ENCODE peak calls at places on chromosomes 4 and X, in six cellular contexts. U is GM23248, S is prostate gland, E is left ventricle myocardium inferior, Z is pancreas, R is body of pancreas. O is an unnamed sample. For H3K4me1, the result is how much of the 10 kb centered on the place peaks cover.

GRCh38 chr4:76699911-76700310 is 198.0 kb downstream of the SOWAHB start:
- DNase-seq in R (no peak), U (no peak), S (no peak), E (no peak), Z (no peak), O (no peak)

GRCh38 chrX:9465380-9466114 is 689 bp downstream of the TBL1X start:
- DNase-seq in S (no peak), R (peak), Z (peak), U (peak), E (peak), O (peak)

GRCh38 chr4:157701695-157701994 is 471.2 kb downstream of the GASK1B start:
- DNase-seq in U (no peak), E (no peak), R (no peak), S (no peak), Z (no peak), O (no peak)

GRCh38 chrX:131288738-131289511 is at the start of gene IGSF1:
- DNase-seq in E (peak), R (peak), U (peak), S (peak), Z (peak), O (no peak)

GRCh38 chr4:146742416-146742815 is 103.7 kb downstream of the POU4F2 start:
- DNase-seq in S (no peak), Z (no peak), U (no peak), E (no peak), R (no peak), O (no peak)

GRCh38 chr4:108690738-108691137 is 40.3 kb downstream of the OSTC start:
- DNase-seq in E (no peak), S (no peak), Z (no peak), R (no peak), U (peak), O (no peak)

GRCh38 chr4:140213736-140214135 is 59.8 kb upstream of the MAML3 start:
- DNase-seq in S (no peak), Z (no peak), R (no peak), E (no peak), U (peak), O (no peak)

GRCh38 chrX:45722471-45722870 is 521.8 kb upstream of the DIPK2B start:
- DNase-seq in R (no peak), E (no peak), Z (no peak), U (no peak), S (no peak), O (no peak)

GRCh38 chr4:149345424-149345823 is 470.2 kb downstream of the IQCM start:
- DNase-seq in U (peak), R (no peak), S (no peak), E (no peak), Z (no peak), O (no peak)

GRCh38 chrX:123422875-123423274 is 238.8 kb downstream of the GRIA3 start:
- DNase-seq in R (peak), U (peak), S (no peak), Z (no peak), E (no peak), O (no peak)

GRCh38 chr4:8847764-8848163 is 23.9 kb downstream of the HMX1 start:
- DNase-seq in E (no peak), U (no peak), Z (peak), S (no peak), R (peak), O (peak)

GRCh38 chr4:55682295-55682694 is 46.2 kb upstream of the NMU start:
- DNase-seq in S (no peak), R (no peak), U (no peak), E (no peak), Z (no peak), O (no peak)

GRCh38 chrX:115616943-115617563 is 56.1 kb downstream of the PLS3 start:
- DNase-seq in R (no peak), E (no peak), Z (no peak), U (peak), S (no peak), O (no peak)

GRCh38 chr4:15149842-15150592 is 147.7 kb downstream of the CPEB2 start:
- DNase-seq in Z (peak), R (peak), E (peak), S (peak), U (peak), O (peak)

GRCh38 chr4:174919886-174920423 is 1.8 kb downstream of the ADAM29 start:
- DNase-seq in Z (no peak), S (no peak), E (no peak), U (no peak), R (no peak), O (no peak)

GRCh38 chr4:20299515-20299914 is 47.8 kb downstream of the SLIT2 start:
- DNase-seq in Z (no peak), R (peak), E (no peak), S (no peak), U (peak), O (no peak)

GRCh38 chr4:52755409-52755808 is 4.2 kb upstream of the ERVMER34-1 start:
- DNase-seq in R (no peak), S (no peak), U (no peak), E (no peak), Z (no peak), O (no peak)

GRCh38 chr4:83171640-83172039 is 57.1 kb upstream of the PLAC8 start:
- DNase-seq in U (no peak), R (no peak), S (no peak), E (no peak), Z (no peak), O (no peak)

GRCh38 chrX:102599084-102599949 is at the start of gene ARMCX5:
- DNase-seq in E (peak), U (peak), R (peak), Z (peak), S (peak), O (peak)

GRCh38 chr4:108375434-108375833 is 206.7 kb upstream of the LEF1 start:
- DNase-seq in E (no peak), S (no peak), R (no peak), U (no peak), Z (no peak), O (no peak)

GRCh38 chr4:68734095-68734494 is 63.6 kb upstream of the UGT2B15 start:
- DNase-seq in Z (no peak), E (no peak), R (no peak), U (no peak), S (no peak), O (no peak)

GRCh38 chr4:70855464-70855863 is 15.8 kb upstream of the GRSF1 start:
- DNase-seq in S (no peak), Z (no peak), E (no peak), R (no peak), U (no peak), O (no peak)

GRCh38 chrX:48474127-48474526 is 1.9 kb upstream of the FTSJ1 start:
- DNase-seq in E (no peak), U (peak), Z (no peak), S (no peak), R (no peak), O (no peak)

GRCh38 chr4:120049732-120050494 is 16.7 kb downstream of the MAD2L1 start:
- DNase-seq in U (peak), E (peak), S (peak), Z (peak), R (peak), O (no peak)

GRCh38 chrX:67749536-67749935 is 205.7 kb downstream of the AR start:
- DNase-seq in Z (no peak), S (no peak), R (no peak), E (no peak), U (no peak), O (no peak)

GRCh38 chr4:76251448-76252270 is at the start of gene FAM47E:
- DNase-seq in R (peak), Z (peak), E (peak), S (peak), U (peak), O (peak)

GRCh38 chr4:176841730-176842129 is 49.0 kb upstream of the VEGFC start:
- DNase-seq in U (peak), Z (no peak), S (no peak), E (no peak), R (no peak), O (no peak)

DNA sequence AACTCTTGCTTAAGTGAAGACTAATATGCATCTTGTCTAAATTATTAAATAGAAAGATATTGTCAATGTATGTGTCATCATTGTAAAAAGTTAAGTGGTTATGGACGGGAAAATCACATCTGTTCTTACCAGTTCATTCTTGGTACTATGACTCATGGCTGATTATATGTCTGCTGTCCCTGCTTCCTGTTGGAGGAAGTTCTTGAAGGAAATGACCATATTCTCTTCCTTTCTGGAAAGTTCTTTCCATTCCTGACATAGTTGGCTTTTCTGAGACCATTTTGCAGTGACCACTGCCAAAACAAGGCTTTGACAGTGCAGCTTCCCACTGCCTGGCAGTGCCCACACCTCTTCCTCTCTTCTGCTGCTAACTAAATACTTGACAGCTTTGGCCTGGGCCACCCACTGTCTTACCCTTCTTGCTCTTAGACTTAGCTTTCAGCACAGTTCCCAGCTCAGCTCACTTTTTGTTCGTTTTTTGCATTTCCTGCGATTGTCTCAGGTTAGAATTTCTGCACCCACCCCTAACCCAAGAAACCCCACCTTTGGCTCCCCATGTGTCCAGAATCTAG is 13.2 kb upstream of the CLDN24 start:
- DNase-seq in E (no peak), S (no peak), R (no peak), U (peak), Z (no peak), O (peak)
- H3K27ac ChIP-seq in E (no peak), S (no peak), R (no peak), U (peak), Z (no peak), O (no peak)

GRCh38 chr4:38071801-38072567 is 111.8 kb downstream of the PTTG2 start:
- DNase-seq in R (no peak), U (no peak), S (no peak), E (no peak), Z (no peak), O (peak)
- H3K4me3 ChIP-seq in R (no peak), U (no peak), S (no peak), E (no peak), Z (no peak), O (no peak)

GRCh38 chr4:168839758-168840385 is 170.2 kb downstream of the CBR4 start:
- DNase-seq in S (no peak), U (no peak), E (no peak), Z (no peak), R (no peak), O (no peak)
- H3K4me1 ChIP-seq in S (under half), U (under half), E (half or more), Z (under half), R (under half), O (under half)

DNA sequence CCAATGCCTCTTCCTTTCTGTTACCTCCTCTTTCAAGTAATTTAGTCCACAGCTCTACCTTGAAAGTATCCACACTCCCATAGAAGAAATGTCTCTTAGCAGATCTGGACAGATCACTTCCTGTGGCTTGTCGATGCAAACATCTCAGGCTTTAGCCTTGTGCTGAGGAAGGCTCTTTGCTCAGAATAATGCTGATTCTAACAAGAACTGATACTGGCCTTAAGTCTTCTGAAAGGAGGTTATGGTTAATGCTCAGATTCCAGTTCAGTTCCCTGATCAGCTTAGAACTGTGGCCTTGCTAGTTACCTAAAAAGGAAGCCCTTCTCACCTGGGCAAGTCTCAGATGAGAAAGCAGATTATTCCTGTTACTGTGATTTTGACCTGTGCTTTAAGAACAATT is 230.1 kb upstream of the FAT4 start:
- DNase-seq in E (no peak), Z (no peak), U (no peak), S (no peak), R (no peak), O (no peak)
- H3K27ac ChIP-seq in E (no peak), Z (no peak), U (no peak), S (no peak), R (no peak), O (no peak)

DNA sequence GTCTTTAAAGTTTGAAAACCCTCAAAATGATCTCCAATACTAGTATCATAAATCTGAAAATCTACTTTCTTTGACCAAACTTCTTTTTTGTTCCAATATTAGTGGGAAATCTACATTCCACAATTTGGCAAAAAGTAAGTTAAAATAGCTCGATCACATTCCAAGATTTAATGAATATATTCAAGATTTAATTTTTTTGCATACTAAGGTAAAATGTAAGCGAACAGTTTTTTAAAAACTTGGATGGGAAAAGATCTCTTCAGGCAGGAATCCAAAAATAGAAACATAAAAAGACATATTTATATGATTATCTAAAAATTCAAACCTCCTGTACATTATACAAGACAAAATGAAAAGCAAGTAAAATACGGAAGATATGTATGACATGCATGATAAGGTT is 31.2 kb downstream of the CNOT6L start:
- DNase-seq in Z (no peak), R (no peak), U (no peak), S (no peak), E (no peak), O (no peak)
- H3K4me3 ChIP-seq in Z (no peak), R (no peak), U (no peak), S (no peak), E (no peak), O (no peak)

DNA sequence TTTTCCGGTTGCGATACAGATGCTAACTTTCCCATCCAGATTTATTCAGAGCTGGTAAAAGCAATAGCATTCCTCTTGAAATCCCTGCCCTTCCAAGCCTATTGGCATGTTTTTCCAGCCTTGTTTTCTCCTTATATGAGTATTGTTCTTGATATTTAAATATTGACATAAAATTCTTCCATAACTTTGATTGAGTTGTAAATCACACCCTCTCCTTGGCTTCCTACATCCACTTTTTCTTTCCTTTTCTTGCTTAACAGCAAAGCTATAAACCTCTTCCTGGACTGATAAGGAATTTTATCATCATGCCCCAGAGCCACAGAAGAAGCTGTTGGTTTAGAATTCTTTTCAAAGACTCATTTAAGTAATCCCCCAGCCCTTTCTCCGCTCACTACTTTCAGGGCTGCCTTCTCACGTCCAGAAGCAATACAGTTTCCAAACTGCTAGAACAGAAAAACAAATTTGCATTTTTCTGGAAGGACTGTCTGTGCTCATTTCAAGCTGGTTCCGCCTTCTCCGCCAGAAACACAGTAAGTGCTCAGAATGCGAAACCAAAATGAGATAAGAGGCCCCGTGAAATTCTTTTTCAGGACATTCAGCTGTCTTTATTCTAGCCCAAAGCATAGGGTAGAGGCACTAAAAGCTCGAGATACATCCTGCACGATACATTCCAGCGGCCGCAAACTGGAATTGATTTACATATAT is 922 bp downstream of the MID1 start:
- DNase-seq in E (no peak), U (peak), Z (no peak), R (no peak), S (no peak), O (no peak)
- H3K4me1 ChIP-seq in E (under half), U (under half), Z (under half), R (under half), S (under half), O (under half)

GRCh38 chr4:94650690-94651089 is 107.1 kb upstream of the BMPR1B start:
- DNase-seq in R (no peak), Z (no peak), S (peak), U (no peak), E (no peak), O (no peak)

GRCh38 chr4:94653984-94654609 is 103.7 kb upstream of the BMPR1B start:
- DNase-seq in S (no peak), R (no peak), E (no peak), Z (no peak), U (peak), O (no peak)

GRCh38 chr4:94654714-94655113 is 103.0 kb upstream of the BMPR1B start:
- DNase-seq in R (no peak), Z (no peak), U (no peak), E (no peak), S (no peak), O (no peak)

GRCh38 chr4:94650129-94650495 is 107.6 kb upstream of the BMPR1B start:
- DNase-seq in U (no peak), R (no peak), E (no peak), S (no peak), Z (no peak), O (no peak)

DNA sequence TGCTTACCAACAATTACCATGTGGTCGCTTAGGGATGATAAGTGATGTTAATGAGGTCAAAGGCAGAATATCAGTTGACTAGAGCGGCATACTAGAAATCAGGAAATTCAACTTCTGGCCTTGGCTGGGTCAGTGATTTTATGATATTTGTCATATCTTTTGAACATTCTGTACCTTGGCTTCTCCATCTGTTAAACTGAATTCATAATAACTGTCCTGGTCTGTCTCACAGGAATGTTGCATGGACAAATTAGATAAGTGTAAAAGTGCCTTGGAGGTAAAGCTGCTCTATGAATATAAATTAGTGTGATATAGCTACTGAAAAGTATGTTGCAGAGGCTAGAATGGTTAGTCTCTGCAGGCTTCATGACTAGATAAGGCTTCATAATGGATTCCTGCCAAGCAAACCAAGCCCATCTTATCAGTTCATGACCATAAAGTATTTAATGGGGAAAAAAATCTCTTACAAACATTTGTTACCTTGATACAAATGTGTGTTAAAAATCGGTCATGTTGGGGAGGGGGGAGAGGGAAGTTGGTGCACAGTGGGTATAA is 104.6 kb upstream of the BMPR1B start:
- DNase-seq in E (no peak), S (no peak), R (no peak), Z (no peak), U (no peak), O (no peak)
- H3K27ac ChIP-seq in E (peak), S (peak), R (peak), Z (no peak), U (no peak), O (no peak)